ENCODE peak calls at places on chromosomes 3 and 15, in four cellular contexts. One of them, this sample, is unnamed.

GRCh38 chr3:86793786-86794185 is 197.2 kb downstream of the VGLL3 start:
- DNase-seq in naive thymus-derived CD4-positive, alpha-beta T cell: no peak
- DNase-seq in CD4-positive, CD25-positive, alpha-beta regulatory T cell: no peak
- DNase-seq in RWPE2: no peak
- DNase-seq in this sample: no peak

GRCh38 chr15:94456246-94456645 is 224.9 kb downstream of the MCTP2 start:
- DNase-seq in naive thymus-derived CD4-positive, alpha-beta T cell: no peak
- DNase-seq in CD4-positive, CD25-positive, alpha-beta regulatory T cell: no peak
- DNase-seq in RWPE2: no peak
- DNase-seq in this sample: no peak

GRCh38 chr3:126315916-126316514 is 41.2 kb downstream of the KLF15 start:
- DNase-seq in naive thymus-derived CD4-positive, alpha-beta T cell: no peak
- DNase-seq in CD4-positive, CD25-positive, alpha-beta regulatory T cell: no peak
- DNase-seq in RWPE2: no peak
- DNase-seq in this sample: no peak

GRCh38 chr15:58332676-58333400 is 99.0 kb upstream of the LIPC start:
- DNase-seq in naive thymus-derived CD4-positive, alpha-beta T cell: no peak
- DNase-seq in CD4-positive, CD25-positive, alpha-beta regulatory T cell: no peak
- DNase-seq in RWPE2: no peak
- DNase-seq in this sample: no peak

GRCh38 chr3:26015752-26016151 is 225.9 kb downstream of the OXSM start:
- DNase-seq in naive thymus-derived CD4-positive, alpha-beta T cell: no peak
- DNase-seq in CD4-positive, CD25-positive, alpha-beta regulatory T cell: no peak
- DNase-seq in RWPE2: no peak
- DNase-seq in this sample: no peak

GRCh38 chr3:102480139-102480538 is 45.3 kb downstream of the ZPLD1 start:
- DNase-seq in naive thymus-derived CD4-positive, alpha-beta T cell: no peak
- DNase-seq in CD4-positive, CD25-positive, alpha-beta regulatory T cell: no peak
- DNase-seq in RWPE2: no peak
- DNase-seq in this sample: no peak

GRCh38 chr15:57251941-57252340 is 124.4 kb upstream of the CGNL1 start:
- DNase-seq in naive thymus-derived CD4-positive, alpha-beta T cell: no peak
- DNase-seq in CD4-positive, CD25-positive, alpha-beta regulatory T cell: no peak
- DNase-seq in RWPE2: no peak
- DNase-seq in this sample: no peak

GRCh38 chr3:43692085-43692484 is 1.3 kb downstream of the ABHD5 start:
- DNase-seq in naive thymus-derived CD4-positive, alpha-beta T cell: no peak
- DNase-seq in CD4-positive, CD25-positive, alpha-beta regulatory T cell: no peak
- DNase-seq in RWPE2: no peak
- DNase-seq in this sample: no peak

GRCh38 chr3:78988324-78988723 is 779.5 kb downstream of the ROBO1 start:
- DNase-seq in naive thymus-derived CD4-positive, alpha-beta T cell: no peak
- DNase-seq in CD4-positive, CD25-positive, alpha-beta regulatory T cell: no peak
- DNase-seq in RWPE2: no peak
- DNase-seq in this sample: no peak

DNA sequence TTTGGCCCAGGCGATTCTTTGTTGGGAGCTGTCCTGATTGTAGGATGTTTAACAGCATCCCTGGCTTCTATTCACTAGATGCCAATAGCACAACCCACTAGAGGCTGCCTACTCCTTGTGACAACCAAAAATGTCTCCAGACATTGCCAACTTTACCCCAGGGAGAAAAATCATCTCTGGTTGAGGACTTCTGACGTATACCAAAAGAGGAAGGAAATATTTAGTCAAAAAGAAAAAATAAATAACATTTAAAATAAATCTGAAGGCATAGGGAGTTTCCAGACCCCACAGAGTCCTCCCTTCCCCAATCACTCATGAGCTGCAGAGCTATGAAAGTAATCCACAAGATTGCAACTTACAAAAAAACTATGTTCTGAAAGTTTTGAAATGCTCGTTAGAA is 61.0 kb downstream of the MECOM start:
- DNase-seq in naive thymus-derived CD4-positive, alpha-beta T cell: no peak
- DNase-seq in CD4-positive, CD25-positive, alpha-beta regulatory T cell: no peak
- DNase-seq in RWPE2: no peak
- DNase-seq in this sample: no peak
- H3K4me3 ChIP-seq in naive thymus-derived CD4-positive, alpha-beta T cell: no peak
- H3K4me3 ChIP-seq in CD4-positive, CD25-positive, alpha-beta regulatory T cell: no peak
- H3K4me3 ChIP-seq in RWPE2: no peak
- H3K4me3 ChIP-seq in this sample: no peak

DNA sequence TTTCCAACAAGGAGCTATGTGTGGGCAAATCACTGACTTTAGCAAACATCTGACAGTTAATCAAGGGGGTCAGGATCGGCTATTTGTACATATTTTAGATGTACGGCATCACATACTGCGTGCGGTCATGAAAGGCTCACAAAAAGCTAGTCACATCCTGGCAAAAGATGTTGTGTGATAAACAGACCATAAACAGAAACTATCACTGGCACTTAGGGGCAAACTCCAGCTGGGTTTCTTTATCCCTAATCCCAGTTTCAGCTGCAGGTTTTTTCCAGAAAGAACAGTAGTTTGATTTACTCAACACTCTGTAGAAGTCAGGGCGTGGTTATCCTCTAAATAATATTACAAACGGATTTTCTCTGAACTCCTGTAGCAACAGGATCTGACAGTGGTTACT is 112.4 kb upstream of the BHLHE40 start:
- DNase-seq in naive thymus-derived CD4-positive, alpha-beta T cell: no peak
- DNase-seq in CD4-positive, CD25-positive, alpha-beta regulatory T cell: peak
- DNase-seq in RWPE2: no peak
- DNase-seq in this sample: no peak
- H3K4me3 ChIP-seq in naive thymus-derived CD4-positive, alpha-beta T cell: peak
- H3K4me3 ChIP-seq in CD4-positive, CD25-positive, alpha-beta regulatory T cell: peak
- H3K4me3 ChIP-seq in RWPE2: no peak
- H3K4me3 ChIP-seq in this sample: no peak

GRCh38 chr15:79966634-79967330 is 4.2 kb downstream of the BCL2A1 start:
- DNase-seq in naive thymus-derived CD4-positive, alpha-beta T cell: no peak
- DNase-seq in CD4-positive, CD25-positive, alpha-beta regulatory T cell: no peak
- DNase-seq in RWPE2: no peak
- DNase-seq in this sample: no peak

GRCh38 chr15:79965836-79966630 is 5.0 kb downstream of the BCL2A1 start:
- DNase-seq in naive thymus-derived CD4-positive, alpha-beta T cell: no peak
- DNase-seq in CD4-positive, CD25-positive, alpha-beta regulatory T cell: no peak
- DNase-seq in RWPE2: no peak
- DNase-seq in this sample: no peak

GRCh38 chr15:79964232-79964820 is 6.7 kb downstream of the BCL2A1 start:
- DNase-seq in naive thymus-derived CD4-positive, alpha-beta T cell: no peak
- DNase-seq in CD4-positive, CD25-positive, alpha-beta regulatory T cell: no peak
- DNase-seq in RWPE2: no peak
- DNase-seq in this sample: no peak

GRCh38 chr15:79969175-79969574 is 1.8 kb downstream of the BCL2A1 start:
- DNase-seq in naive thymus-derived CD4-positive, alpha-beta T cell: no peak
- DNase-seq in CD4-positive, CD25-positive, alpha-beta regulatory T cell: no peak
- DNase-seq in RWPE2: no peak
- DNase-seq in this sample: no peak

GRCh38 chr15:79967331-79968182 is 3.4 kb downstream of the BCL2A1 start:
- DNase-seq in naive thymus-derived CD4-positive, alpha-beta T cell: no peak
- DNase-seq in CD4-positive, CD25-positive, alpha-beta regulatory T cell: peak
- DNase-seq in RWPE2: no peak
- DNase-seq in this sample: no peak
- H3K4me3 ChIP-seq in naive thymus-derived CD4-positive, alpha-beta T cell: peak
- H3K4me3 ChIP-seq in CD4-positive, CD25-positive, alpha-beta regulatory T cell: peak
- H3K4me3 ChIP-seq in RWPE2: no peak
- H3K4me3 ChIP-seq in this sample: peak

GRCh38 chr3:21995079-21995607 is 244.1 kb upstream of the ZNF385D start:
- DNase-seq in naive thymus-derived CD4-positive, alpha-beta T cell: no peak
- DNase-seq in CD4-positive, CD25-positive, alpha-beta regulatory T cell: no peak
- DNase-seq in RWPE2: no peak
- DNase-seq in this sample: no peak

GRCh38 chr3:21989643-21990042 is 238.6 kb upstream of the ZNF385D start:
- DNase-seq in naive thymus-derived CD4-positive, alpha-beta T cell: no peak
- DNase-seq in CD4-positive, CD25-positive, alpha-beta regulatory T cell: no peak
- DNase-seq in RWPE2: no peak
- DNase-seq in this sample: no peak
- H3K4me3 ChIP-seq in naive thymus-derived CD4-positive, alpha-beta T cell: no peak
- H3K4me3 ChIP-seq in CD4-positive, CD25-positive, alpha-beta regulatory T cell: no peak
- H3K4me3 ChIP-seq in RWPE2: no peak
- H3K4me3 ChIP-seq in this sample: no peak

GRCh38 chr15:37095197-37095992 is 5.0 kb downstream of the MEIS2 start:
- DNase-seq in naive thymus-derived CD4-positive, alpha-beta T cell: no peak
- DNase-seq in CD4-positive, CD25-positive, alpha-beta regulatory T cell: no peak
- DNase-seq in RWPE2: no peak
- DNase-seq in this sample: no peak
- H3K4me3 ChIP-seq in naive thymus-derived CD4-positive, alpha-beta T cell: no peak
- H3K4me3 ChIP-seq in CD4-positive, CD25-positive, alpha-beta regulatory T cell: no peak
- H3K4me3 ChIP-seq in RWPE2: peak
- H3K4me3 ChIP-seq in this sample: no peak

This sample was measured in CD8-positive, alpha-beta T cell.